ENCODE peak calls at places on chromosome 5, in six cellular contexts. One of them, this sample, is unnamed.

GRCh38 chr5:55222819-55223124 is 4.3 kb downstream of the MCIDAS start:
- DNase-seq in adrenal gland: no peak
- DNase-seq in CD4-positive, alpha-beta memory T cell: no peak
- DNase-seq in Panc1: no peak
- DNase-seq in H9: no peak
- DNase-seq in CD8-positive, alpha-beta T cell: no peak
- DNase-seq in this sample: no peak

GRCh38 chr5:97618721-97619120 is 435.7 kb upstream of the RIOK2 start:
- DNase-seq in adrenal gland: no peak
- DNase-seq in CD4-positive, alpha-beta memory T cell: no peak
- DNase-seq in Panc1: no peak
- DNase-seq in H9: no peak
- DNase-seq in CD8-positive, alpha-beta T cell: no peak
- DNase-seq in this sample: no peak

GRCh38 chr5:101142102-101142501 is 239.0 kb upstream of the ST8SIA4 start:
- DNase-seq in adrenal gland: no peak
- DNase-seq in CD4-positive, alpha-beta memory T cell: no peak
- DNase-seq in Panc1: no peak
- DNase-seq in H9: no peak
- DNase-seq in CD8-positive, alpha-beta T cell: no peak
- DNase-seq in this sample: peak; percentile 29

GRCh38 chr5:96326902-96327301 is 106.1 kb downstream of the PCSK1 start:
- DNase-seq in adrenal gland: no peak
- DNase-seq in CD4-positive, alpha-beta memory T cell: no peak
- DNase-seq in Panc1: no peak
- DNase-seq in H9: no peak
- DNase-seq in CD8-positive, alpha-beta T cell: no peak
- DNase-seq in this sample: no peak

GRCh38 chr5:41408676-41409443 is 101.5 kb downstream of the PLCXD3 start:
- DNase-seq in adrenal gland: no peak
- DNase-seq in CD4-positive, alpha-beta memory T cell: no peak
- DNase-seq in Panc1: no peak
- DNase-seq in H9: no peak
- DNase-seq in CD8-positive, alpha-beta T cell: no peak
- DNase-seq in this sample: peak; percentile 90

GRCh38 chr5:78523314-78524193 is 125.0 kb downstream of the LHFPL2 start:
- DNase-seq in adrenal gland: no peak
- DNase-seq in CD4-positive, alpha-beta memory T cell: no peak
- DNase-seq in Panc1: no peak
- DNase-seq in H9: no peak
- DNase-seq in CD8-positive, alpha-beta T cell: no peak
- DNase-seq in this sample: no peak

GRCh38 chr5:134506054-134507039 is 19.1 kb upstream of the JADE2 start:
- DNase-seq in adrenal gland: peak; percentile 87
- DNase-seq in CD4-positive, alpha-beta memory T cell: no peak
- DNase-seq in Panc1: no peak
- DNase-seq in H9: peak; percentile 92
- DNase-seq in CD8-positive, alpha-beta T cell: no peak
- DNase-seq in this sample: peak; percentile 86

GRCh38 chr5:27252911-27253310 is 214.5 kb upstream of the CDH9 start:
- DNase-seq in adrenal gland: no peak
- DNase-seq in CD4-positive, alpha-beta memory T cell: no peak
- DNase-seq in Panc1: no peak
- DNase-seq in H9: no peak
- DNase-seq in CD8-positive, alpha-beta T cell: no peak
- DNase-seq in this sample: peak; percentile 8

GRCh38 chr5:159290741-159291140 is 27.7 kb downstream of the UBLCP1 start:
- DNase-seq in adrenal gland: no peak
- DNase-seq in CD4-positive, alpha-beta memory T cell: no peak
- DNase-seq in Panc1: no peak
- DNase-seq in H9: no peak
- DNase-seq in CD8-positive, alpha-beta T cell: no peak
- DNase-seq in this sample: peak; percentile 43

GRCh38 chr5:119290161-119290569 is 65.7 kb upstream of the TNFAIP8 start:
- DNase-seq in adrenal gland: no peak
- DNase-seq in CD4-positive, alpha-beta memory T cell: no peak
- DNase-seq in Panc1: no peak
- DNase-seq in H9: no peak
- DNase-seq in CD8-positive, alpha-beta T cell: no peak
- DNase-seq in this sample: no peak

GRCh38 chr5:36691241-36691640 is 84.8 kb downstream of the SLC1A3 start:
- DNase-seq in adrenal gland: no peak
- DNase-seq in CD4-positive, alpha-beta memory T cell: no peak
- DNase-seq in Panc1: no peak
- DNase-seq in H9: no peak
- DNase-seq in CD8-positive, alpha-beta T cell: no peak
- DNase-seq in this sample: no peak

GRCh38 chr5:179793470-179794139 is at the start of gene LTC4S:
- DNase-seq in adrenal gland: peak; percentile 66
- DNase-seq in CD4-positive, alpha-beta memory T cell: peak; percentile 63
- DNase-seq in Panc1: no peak
- DNase-seq in H9: peak; percentile 27
- DNase-seq in CD8-positive, alpha-beta T cell: peak; percentile 82
- DNase-seq in this sample: no peak

GRCh38 chr5:55037046-55037771 is 13.2 kb downstream of the GZMK start:
- DNase-seq in adrenal gland: no peak
- DNase-seq in CD4-positive, alpha-beta memory T cell: peak; percentile 36
- DNase-seq in Panc1: no peak
- DNase-seq in H9: peak; percentile 53
- DNase-seq in CD8-positive, alpha-beta T cell: peak; percentile 79
- DNase-seq in this sample: no peak

GRCh38 chr5:100584069-100584468 is 48.9 kb downstream of the FAM174A start:
- DNase-seq in adrenal gland: no peak
- DNase-seq in CD4-positive, alpha-beta memory T cell: no peak
- DNase-seq in Panc1: no peak
- DNase-seq in H9: no peak
- DNase-seq in CD8-positive, alpha-beta T cell: no peak
- DNase-seq in this sample: no peak

GRCh38 chr5:61575103-61575502 is 243.0 kb downstream of the ZSWIM6 start:
- DNase-seq in adrenal gland: no peak
- DNase-seq in CD4-positive, alpha-beta memory T cell: no peak
- DNase-seq in Panc1: no peak
- DNase-seq in H9: no peak
- DNase-seq in CD8-positive, alpha-beta T cell: no peak
- DNase-seq in this sample: peak; percentile 16

GRCh38 chr5:35098214-35098613 is 50.5 kb upstream of the AGXT2 start:
- DNase-seq in adrenal gland: no peak
- DNase-seq in CD4-positive, alpha-beta memory T cell: no peak
- DNase-seq in Panc1: no peak
- DNase-seq in H9: no peak
- DNase-seq in CD8-positive, alpha-beta T cell: no peak
- DNase-seq in this sample: no peak

GRCh38 chr5:141223112-141223783 is at the start of gene PCDHB14:
- DNase-seq in adrenal gland: no peak
- DNase-seq in CD4-positive, alpha-beta memory T cell: no peak
- DNase-seq in Panc1: peak; percentile 22
- DNase-seq in H9: peak; percentile 70
- DNase-seq in CD8-positive, alpha-beta T cell: no peak
- DNase-seq in this sample: peak; percentile 43

GRCh38 chr5:41925555-41925946 is 470 bp downstream of the FBXO4 start:
- DNase-seq in adrenal gland: peak; percentile 43
- DNase-seq in CD4-positive, alpha-beta memory T cell: no peak
- DNase-seq in Panc1: no peak
- DNase-seq in H9: no peak
- DNase-seq in CD8-positive, alpha-beta T cell: no peak
- DNase-seq in this sample: peak; percentile 58

GRCh38 chr5:180083529-180084060 is 12.0 kb upstream of the RNF130 start:
- DNase-seq in adrenal gland: no peak
- DNase-seq in CD4-positive, alpha-beta memory T cell: no peak
- DNase-seq in Panc1: no peak
- DNase-seq in H9: no peak
- DNase-seq in CD8-positive, alpha-beta T cell: no peak
- DNase-seq in this sample: no peak

GRCh38 chr5:154117930-154118329 is 72.6 kb upstream of the GALNT10 start:
- DNase-seq in adrenal gland: no peak
- DNase-seq in CD4-positive, alpha-beta memory T cell: no peak
- DNase-seq in Panc1: no peak
- DNase-seq in H9: no peak
- DNase-seq in CD8-positive, alpha-beta T cell: no peak
- DNase-seq in this sample: no peak

GRCh38 chr5:68086857-68087256 is 128.7 kb upstream of the PIK3R1 start:
- DNase-seq in adrenal gland: peak; percentile 25
- DNase-seq in CD4-positive, alpha-beta memory T cell: no peak
- DNase-seq in Panc1: no peak
- DNase-seq in H9: no peak
- DNase-seq in CD8-positive, alpha-beta T cell: no peak
- DNase-seq in this sample: no peak

GRCh38 chr5:9337908-9338307 is 208.0 kb downstream of the SEMA5A start:
- DNase-seq in adrenal gland: no peak
- DNase-seq in CD4-positive, alpha-beta memory T cell: no peak
- DNase-seq in Panc1: no peak
- DNase-seq in H9: no peak
- DNase-seq in CD8-positive, alpha-beta T cell: no peak
- DNase-seq in this sample: peak; percentile 96

GRCh38 chr5:160537940-160538339 is 116.3 kb downstream of the PTTG1 start:
- DNase-seq in adrenal gland: no peak
- DNase-seq in CD4-positive, alpha-beta memory T cell: no peak
- DNase-seq in Panc1: no peak
- DNase-seq in H9: no peak
- DNase-seq in CD8-positive, alpha-beta T cell: no peak
- DNase-seq in this sample: no peak

DNA sequence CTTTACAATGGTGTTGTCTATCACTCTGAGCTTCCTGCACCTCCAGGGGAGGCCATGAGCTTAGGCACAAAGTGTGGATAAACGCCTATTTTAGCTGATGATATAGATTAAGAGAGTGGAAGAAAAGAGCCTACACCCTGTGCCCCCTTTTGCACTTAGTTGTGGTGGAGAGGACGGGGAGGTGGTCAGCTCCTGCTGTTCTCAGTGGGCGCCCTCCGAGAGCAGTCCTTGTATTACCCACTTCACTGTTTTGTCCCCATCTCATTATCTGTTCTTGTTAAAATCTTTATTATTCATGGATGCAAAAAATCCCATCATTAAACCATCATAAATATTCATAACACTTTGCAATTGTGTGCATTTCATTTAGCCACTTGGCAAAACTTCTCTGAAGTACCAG is 303.3 kb downstream of the EFNA5 start:
- DNase-seq in adrenal gland: no peak
- DNase-seq in CD4-positive, alpha-beta memory T cell: no peak
- DNase-seq in Panc1: no peak
- DNase-seq in H9: no peak
- DNase-seq in CD8-positive, alpha-beta T cell: no peak
- DNase-seq in this sample: no peak
- H3K27ac ChIP-seq in adrenal gland: no peak overlapping the region
- H3K27ac ChIP-seq in CD4-positive, alpha-beta memory T cell: no peak overlapping the region
- H3K27ac ChIP-seq in Panc1: no peak overlapping the region
- H3K27ac ChIP-seq in H9: no peak overlapping the region
- H3K27ac ChIP-seq in CD8-positive, alpha-beta T cell: no peak overlapping the region
- H3K27ac ChIP-seq in this sample: no peak overlapping the region

GRCh38 chr5:93660677-93661076 is 77.7 kb downstream of the NR2F1 start:
- DNase-seq in adrenal gland: no peak
- DNase-seq in CD4-positive, alpha-beta memory T cell: no peak
- DNase-seq in Panc1: no peak
- DNase-seq in H9: no peak
- DNase-seq in CD8-positive, alpha-beta T cell: no peak
- DNase-seq in this sample: no peak

GRCh38 chr5:93654676-93655075 is 71.7 kb downstream of the NR2F1 start:
- DNase-seq in adrenal gland: no peak
- DNase-seq in CD4-positive, alpha-beta memory T cell: no peak
- DNase-seq in Panc1: no peak
- DNase-seq in H9: no peak
- DNase-seq in CD8-positive, alpha-beta T cell: no peak
- DNase-seq in this sample: no peak

GRCh38 chr5:93653716-93654115 is 70.7 kb downstream of the NR2F1 start:
- DNase-seq in adrenal gland: no peak
- DNase-seq in CD4-positive, alpha-beta memory T cell: no peak
- DNase-seq in Panc1: no peak
- DNase-seq in H9: no peak
- DNase-seq in CD8-positive, alpha-beta T cell: no peak
- DNase-seq in this sample: peak; percentile 12

DNA sequence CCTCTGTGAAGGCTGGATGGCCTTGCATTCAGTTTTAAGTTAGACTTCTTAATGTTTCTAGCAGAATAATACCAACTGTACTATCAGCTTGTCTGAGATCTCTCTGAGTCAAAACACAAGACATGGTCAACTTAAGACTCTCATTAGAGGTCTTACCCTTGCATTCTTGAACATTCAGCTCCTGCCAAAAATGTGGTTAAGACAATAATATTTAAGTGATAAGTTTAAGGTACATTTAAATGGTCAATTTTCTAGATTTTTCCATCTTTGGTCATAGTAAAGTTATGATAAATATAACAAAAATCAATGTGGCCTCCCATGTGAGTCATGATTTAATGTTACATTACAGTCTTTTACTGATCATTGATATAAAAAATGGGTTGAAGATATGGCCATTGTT is 75.0 kb downstream of the NR2F1 start:
- DNase-seq in adrenal gland: no peak
- DNase-seq in CD4-positive, alpha-beta memory T cell: no peak
- DNase-seq in Panc1: no peak
- DNase-seq in H9: no peak
- DNase-seq in CD8-positive, alpha-beta T cell: no peak
- DNase-seq in this sample: no peak
- H3K4me1 ChIP-seq in adrenal gland: no peaks in the 10 kb centered on the region
- H3K4me1 ChIP-seq in CD4-positive, alpha-beta memory T cell: no peaks in the 10 kb centered on the region
- H3K4me1 ChIP-seq in Panc1: no peaks in the 10 kb centered on the region
- H3K4me1 ChIP-seq in H9: no peaks in the 10 kb centered on the region
- H3K4me1 ChIP-seq in CD8-positive, alpha-beta T cell: no peaks in the 10 kb centered on the region
- H3K4me1 ChIP-seq in this sample: no peaks in the 10 kb centered on the region

GRCh38 chr5:39779836-39780235 is 355.1 kb upstream of the DAB2 start:
- DNase-seq in adrenal gland: no peak
- DNase-seq in CD4-positive, alpha-beta memory T cell: no peak
- DNase-seq in Panc1: no peak
- DNase-seq in H9: no peak
- DNase-seq in CD8-positive, alpha-beta T cell: no peak
- DNase-seq in this sample: no peak
- H3K27ac ChIP-seq in adrenal gland: no peak overlapping the region
- H3K27ac ChIP-seq in CD4-positive, alpha-beta memory T cell: no peak overlapping the region
- H3K27ac ChIP-seq in Panc1: no peak overlapping the region
- H3K27ac ChIP-seq in H9: no peak overlapping the region
- H3K27ac ChIP-seq in CD8-positive, alpha-beta T cell: no peak overlapping the region
- H3K27ac ChIP-seq in this sample: no peak overlapping the region

DNA sequence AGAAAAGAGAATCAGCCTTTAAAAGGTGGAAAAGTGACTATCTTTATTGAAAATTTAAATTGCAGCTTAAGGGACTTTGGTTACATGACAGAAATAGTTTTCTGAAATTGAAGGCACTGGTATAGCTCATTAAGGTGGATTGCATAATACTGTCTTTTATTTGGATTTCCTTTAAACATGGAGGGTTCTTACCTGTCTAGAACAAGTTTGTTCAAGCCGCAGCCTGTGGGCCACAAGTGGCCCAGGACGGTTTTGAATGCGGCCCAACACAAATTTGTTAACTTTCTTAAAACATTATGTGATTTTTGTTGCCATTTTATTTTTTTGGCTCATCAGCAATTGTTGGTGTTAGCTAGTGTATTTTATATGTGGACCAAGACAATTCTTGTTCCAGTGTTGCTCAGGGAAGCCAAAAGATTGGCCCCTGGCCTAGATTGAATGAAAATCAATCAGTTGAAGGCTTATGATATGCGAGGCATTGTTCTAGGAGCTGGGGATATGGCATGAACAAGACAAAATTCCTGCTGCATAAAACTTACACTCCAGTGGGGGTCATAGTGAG is 18.0 kb downstream of the NNT start:
- DNase-seq in adrenal gland: no peak
- DNase-seq in CD4-positive, alpha-beta memory T cell: no peak
- DNase-seq in Panc1: no peak
- DNase-seq in H9: no peak
- DNase-seq in CD8-positive, alpha-beta T cell: no peak
- DNase-seq in this sample: no peak
- H3K4me1 ChIP-seq in adrenal gland: no peaks in the 10 kb centered on the region
- H3K4me1 ChIP-seq in CD4-positive, alpha-beta memory T cell: no peaks in the 10 kb centered on the region
- H3K4me1 ChIP-seq in Panc1: no peaks in the 10 kb centered on the region
- H3K4me1 ChIP-seq in H9: no peaks in the 10 kb centered on the region
- H3K4me1 ChIP-seq in CD8-positive, alpha-beta T cell: no peaks in the 10 kb centered on the region
- H3K4me1 ChIP-seq in this sample: no peaks in the 10 kb centered on the region

GRCh38 chr5:76542887-76543690 is 80.1 kb downstream of the F2RL2 start:
- DNase-seq in adrenal gland: no peak
- DNase-seq in CD4-positive, alpha-beta memory T cell: peak; percentile 81
- DNase-seq in Panc1: no peak
- DNase-seq in H9: no peak
- DNase-seq in CD8-positive, alpha-beta T cell: peak; percentile 76
- DNase-seq in this sample: no peak
- H3K27ac ChIP-seq in adrenal gland: peak overlapping the region; percentile 5
- H3K27ac ChIP-seq in CD4-positive, alpha-beta memory T cell: peak overlapping the region; percentile 82
- H3K27ac ChIP-seq in Panc1: no peak overlapping the region
- H3K27ac ChIP-seq in H9: no peak overlapping the region
- H3K27ac ChIP-seq in CD8-positive, alpha-beta T cell: peak overlapping the region; percentile 77
- H3K27ac ChIP-seq in this sample: no peak overlapping the region